ENCODE peak calls at places on chromosomes 2 and 18, in ten cellular contexts. One of them, this sample, is unnamed.

GRCh38 chr2:100945433-100945740 is 56.7 kb upstream of the RPL31 start:
- DNase-seq in IMR-90: no peak
- DNase-seq in psoas muscle: no peak
- DNase-seq in right lobe of liver: no peak
- DNase-seq in uterus: no peak
- DNase-seq in mucosa of descending colon: no peak
- DNase-seq in thoracic aorta: no peak
- DNase-seq in heart right ventricle: no peak
- DNase-seq in dorsolateral prefrontal cortex: no peak
- DNase-seq in GM23338: no peak
- DNase-seq in this sample: no peak

GRCh38 chr2:191041418-191042161 is 27.6 kb upstream of the STAT1 start:
- DNase-seq in IMR-90: no peak
- DNase-seq in psoas muscle: no peak
- DNase-seq in right lobe of liver: no peak
- DNase-seq in uterus: no peak
- DNase-seq in mucosa of descending colon: no peak
- DNase-seq in thoracic aorta: no peak
- DNase-seq in heart right ventricle: no peak
- DNase-seq in dorsolateral prefrontal cortex: no peak
- DNase-seq in GM23338: peak
- DNase-seq in this sample: no peak

GRCh38 chr2:151391436-151391835 is 18.3 kb upstream of the RIF1 start:
- DNase-seq in IMR-90: no peak
- DNase-seq in psoas muscle: no peak
- DNase-seq in right lobe of liver: no peak
- DNase-seq in uterus: no peak
- DNase-seq in mucosa of descending colon: no peak
- DNase-seq in thoracic aorta: no peak
- DNase-seq in heart right ventricle: no peak
- DNase-seq in dorsolateral prefrontal cortex: no peak
- DNase-seq in GM23338: no peak
- DNase-seq in this sample: no peak

GRCh38 chr2:58484201-58484600 is 243.1 kb upstream of the FANCL start:
- DNase-seq in IMR-90: peak
- DNase-seq in psoas muscle: no peak
- DNase-seq in right lobe of liver: no peak
- DNase-seq in uterus: no peak
- DNase-seq in mucosa of descending colon: no peak
- DNase-seq in thoracic aorta: no peak
- DNase-seq in heart right ventricle: no peak
- DNase-seq in dorsolateral prefrontal cortex: no peak
- DNase-seq in GM23338: no peak
- DNase-seq in this sample: no peak

GRCh38 chr18:48902023-48902855 is 48.5 kb downstream of the SMAD7 start:
- DNase-seq in IMR-90: peak
- DNase-seq in psoas muscle: peak
- DNase-seq in right lobe of liver: peak
- DNase-seq in uterus: peak
- DNase-seq in mucosa of descending colon: peak
- DNase-seq in thoracic aorta: peak
- DNase-seq in heart right ventricle: peak
- DNase-seq in dorsolateral prefrontal cortex: no peak
- DNase-seq in GM23338: no peak
- DNase-seq in this sample: no peak

GRCh38 chr2:241803387-241804325 is 5.3 kb upstream of the NEU4 start:
- DNase-seq in IMR-90: peak
- DNase-seq in psoas muscle: peak
- DNase-seq in right lobe of liver: peak
- DNase-seq in uterus: no peak
- DNase-seq in mucosa of descending colon: peak
- DNase-seq in thoracic aorta: no peak
- DNase-seq in heart right ventricle: peak
- DNase-seq in dorsolateral prefrontal cortex: peak
- DNase-seq in GM23338: peak
- DNase-seq in this sample: peak

GRCh38 chr2:27752551-27753237 is 18.8 kb upstream of the MRPL33 start:
- DNase-seq in IMR-90: no peak
- DNase-seq in psoas muscle: no peak
- DNase-seq in right lobe of liver: no peak
- DNase-seq in uterus: no peak
- DNase-seq in mucosa of descending colon: peak
- DNase-seq in thoracic aorta: no peak
- DNase-seq in heart right ventricle: no peak
- DNase-seq in dorsolateral prefrontal cortex: no peak
- DNase-seq in GM23338: peak
- DNase-seq in this sample: no peak

GRCh38 chr2:66528974-66529724 is 94.2 kb downstream of the MEIS1 start:
- DNase-seq in IMR-90: no peak
- DNase-seq in psoas muscle: no peak
- DNase-seq in right lobe of liver: peak
- DNase-seq in uterus: no peak
- DNase-seq in mucosa of descending colon: no peak
- DNase-seq in thoracic aorta: no peak
- DNase-seq in heart right ventricle: no peak
- DNase-seq in dorsolateral prefrontal cortex: no peak
- DNase-seq in GM23338: no peak
- DNase-seq in this sample: no peak

GRCh38 chr2:31693882-31694281 is 113.1 kb upstream of the SRD5A2 start:
- DNase-seq in IMR-90: no peak
- DNase-seq in psoas muscle: no peak
- DNase-seq in right lobe of liver: no peak
- DNase-seq in uterus: no peak
- DNase-seq in mucosa of descending colon: no peak
- DNase-seq in thoracic aorta: no peak
- DNase-seq in heart right ventricle: no peak
- DNase-seq in dorsolateral prefrontal cortex: no peak
- DNase-seq in GM23338: peak
- DNase-seq in this sample: no peak

GRCh38 chr2:216222650-216223352 is 113.7 kb downstream of the XRCC5 start:
- DNase-seq in IMR-90: peak
- DNase-seq in psoas muscle: no peak
- DNase-seq in right lobe of liver: no peak
- DNase-seq in uterus: no peak
- DNase-seq in mucosa of descending colon: no peak
- DNase-seq in thoracic aorta: no peak
- DNase-seq in heart right ventricle: no peak
- DNase-seq in dorsolateral prefrontal cortex: no peak
- DNase-seq in GM23338: peak
- DNase-seq in this sample: peak

GRCh38 chr18:46061387-46061786 is 10.7 kb downstream of the PSTPIP2 start:
- DNase-seq in IMR-90: no peak
- DNase-seq in psoas muscle: no peak
- DNase-seq in right lobe of liver: peak
- DNase-seq in uterus: no peak
- DNase-seq in mucosa of descending colon: no peak
- DNase-seq in thoracic aorta: no peak
- DNase-seq in heart right ventricle: no peak
- DNase-seq in dorsolateral prefrontal cortex: no peak
- DNase-seq in GM23338: no peak
- DNase-seq in this sample: no peak

GRCh38 chr2:173631123-173631450 is 276.4 kb downstream of the CDCA7 start:
- DNase-seq in IMR-90: peak
- DNase-seq in psoas muscle: no peak
- DNase-seq in right lobe of liver: no peak
- DNase-seq in uterus: peak
- DNase-seq in mucosa of descending colon: no peak
- DNase-seq in thoracic aorta: no peak
- DNase-seq in heart right ventricle: no peak
- DNase-seq in dorsolateral prefrontal cortex: no peak
- DNase-seq in GM23338: no peak
- DNase-seq in this sample: no peak

GRCh38 chr18:35974181-35974580 is 1.7 kb downstream of the RMP24 start:
- DNase-seq in IMR-90: no peak
- DNase-seq in psoas muscle: no peak
- DNase-seq in right lobe of liver: no peak
- DNase-seq in uterus: no peak
- DNase-seq in mucosa of descending colon: no peak
- DNase-seq in thoracic aorta: no peak
- DNase-seq in heart right ventricle: no peak
- DNase-seq in dorsolateral prefrontal cortex: no peak
- DNase-seq in GM23338: no peak
- DNase-seq in this sample: no peak

GRCh38 chr18:35972197-35973000 is at the start of gene RMP24:
- DNase-seq in IMR-90: peak
- DNase-seq in psoas muscle: peak
- DNase-seq in right lobe of liver: peak
- DNase-seq in uterus: peak
- DNase-seq in mucosa of descending colon: peak
- DNase-seq in thoracic aorta: peak
- DNase-seq in heart right ventricle: peak
- DNase-seq in dorsolateral prefrontal cortex: peak
- DNase-seq in GM23338: peak
- DNase-seq in this sample: peak

GRCh38 chr18:35971661-35972196 is 750 bp upstream of the RMP24 start:
- DNase-seq in IMR-90: no peak
- DNase-seq in psoas muscle: no peak
- DNase-seq in right lobe of liver: no peak
- DNase-seq in uterus: no peak
- DNase-seq in mucosa of descending colon: no peak
- DNase-seq in thoracic aorta: no peak
- DNase-seq in heart right ventricle: no peak
- DNase-seq in dorsolateral prefrontal cortex: no peak
- DNase-seq in GM23338: no peak
- DNase-seq in this sample: no peak

GRCh38 chr18:35969676-35970075 is 2.8 kb upstream of the RMP24 start:
- DNase-seq in IMR-90: no peak
- DNase-seq in psoas muscle: no peak
- DNase-seq in right lobe of liver: no peak
- DNase-seq in uterus: no peak
- DNase-seq in mucosa of descending colon: no peak
- DNase-seq in thoracic aorta: no peak
- DNase-seq in heart right ventricle: no peak
- DNase-seq in dorsolateral prefrontal cortex: no peak
- DNase-seq in GM23338: no peak
- DNase-seq in this sample: no peak

DNA sequence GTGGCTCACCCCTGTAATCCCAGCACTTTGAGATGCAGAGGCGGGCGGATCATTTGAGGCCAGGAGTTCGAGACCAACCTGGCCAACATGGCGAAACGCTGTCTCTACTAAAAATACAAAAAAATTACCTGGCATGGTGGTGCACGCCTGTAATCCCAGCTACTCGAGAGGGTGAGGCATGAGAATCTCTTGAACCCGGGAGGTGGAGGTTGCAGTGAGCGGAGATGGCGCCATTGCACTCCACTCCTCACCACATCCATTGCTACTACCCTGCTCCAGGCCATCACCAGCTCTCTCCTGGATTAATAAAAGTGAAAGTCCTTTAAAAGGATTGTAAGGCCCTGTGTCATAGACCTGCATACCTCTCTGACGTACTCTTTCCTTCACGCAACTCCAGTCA is 1.2 kb downstream of the RMP24 start:
- DNase-seq in IMR-90: no peak
- DNase-seq in psoas muscle: no peak
- DNase-seq in right lobe of liver: no peak
- DNase-seq in uterus: no peak
- DNase-seq in mucosa of descending colon: no peak
- DNase-seq in thoracic aorta: no peak
- DNase-seq in heart right ventricle: no peak
- DNase-seq in dorsolateral prefrontal cortex: no peak
- DNase-seq in GM23338: no peak
- DNase-seq in this sample: no peak
- H3K4me3 ChIP-seq in IMR-90: peak
- H3K4me3 ChIP-seq in psoas muscle: peak
- H3K4me3 ChIP-seq in right lobe of liver: peak
- H3K4me3 ChIP-seq in uterus: no peak
- H3K4me3 ChIP-seq in mucosa of descending colon: no peak
- H3K4me3 ChIP-seq in thoracic aorta: peak
- H3K4me3 ChIP-seq in heart right ventricle: no peak
- H3K4me3 ChIP-seq in dorsolateral prefrontal cortex: peak
- H3K4me3 ChIP-seq in GM23338: peak
- H3K4me3 ChIP-seq in this sample: peak

DNA sequence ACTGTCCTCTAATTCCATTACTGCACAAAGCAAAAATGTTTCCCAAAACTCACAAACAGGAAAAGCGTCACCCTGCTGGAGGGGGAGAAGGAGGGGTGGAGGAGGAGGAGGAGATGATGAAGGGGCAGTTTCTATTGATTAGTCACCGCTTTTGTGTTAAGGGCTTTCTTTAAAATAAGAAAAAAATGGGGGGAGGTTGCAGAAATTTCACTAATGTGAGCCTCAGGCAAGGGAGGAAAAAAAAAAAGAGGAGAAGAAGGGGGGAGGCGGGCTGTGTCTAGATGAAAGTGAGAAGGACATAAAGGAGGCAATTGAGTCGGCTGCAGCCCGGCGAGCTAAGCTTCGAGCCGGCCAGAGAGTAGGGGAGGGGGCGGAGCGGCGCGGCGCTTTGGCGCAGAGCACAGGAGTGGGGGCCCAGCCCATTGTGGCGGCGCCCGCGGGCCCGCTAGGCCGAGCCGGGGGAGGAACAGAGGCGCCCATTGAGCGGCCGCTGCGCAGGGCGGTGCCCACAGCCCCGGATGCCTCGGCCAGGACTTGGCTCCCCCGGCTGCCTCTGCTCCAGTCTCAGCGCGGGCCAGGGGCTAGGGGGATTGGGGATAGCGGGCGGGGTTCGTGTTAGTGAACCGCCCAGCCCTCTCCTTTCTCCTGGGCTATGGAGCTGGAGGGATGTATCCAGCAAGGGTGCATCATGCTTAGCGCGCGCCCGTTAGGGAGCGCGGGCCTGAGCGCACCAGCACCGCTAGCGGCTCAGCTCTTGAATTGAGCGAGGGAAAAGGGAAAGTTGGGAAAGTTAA is 7.9 kb downstream of the PAX3 start:
- DNase-seq in IMR-90: no peak
- DNase-seq in psoas muscle: peak
- DNase-seq in right lobe of liver: peak
- DNase-seq in uterus: no peak
- DNase-seq in mucosa of descending colon: no peak
- DNase-seq in thoracic aorta: no peak
- DNase-seq in heart right ventricle: no peak
- DNase-seq in dorsolateral prefrontal cortex: no peak
- DNase-seq in GM23338: peak
- DNase-seq in this sample: no peak
- TF ChIP-seq CTCF in IMR-90: no peak
- TF ChIP-seq CTCF in psoas muscle: no peak
- TF ChIP-seq CTCF in right lobe of liver: no peak
- TF ChIP-seq CTCF in uterus: no peak
- TF ChIP-seq CTCF in mucosa of descending colon: no peak
- TF ChIP-seq CTCF in thoracic aorta: no peak
- TF ChIP-seq CTCF in heart right ventricle: no peak
- TF ChIP-seq CTCF in dorsolateral prefrontal cortex: no peak
- TF ChIP-seq CTCF in GM23338: no peak
- TF ChIP-seq CTCF in this sample: no peak

GRCh38 chr2:8552264-8552913 is 129.5 kb upstream of the ID2 start:
- DNase-seq in IMR-90: no peak
- DNase-seq in psoas muscle: no peak
- DNase-seq in right lobe of liver: no peak
- DNase-seq in uterus: peak
- DNase-seq in mucosa of descending colon: no peak
- DNase-seq in thoracic aorta: no peak
- DNase-seq in heart right ventricle: no peak
- DNase-seq in dorsolateral prefrontal cortex: no peak
- DNase-seq in GM23338: no peak
- DNase-seq in this sample: peak
- H3K4me3 ChIP-seq in IMR-90: no peak
- H3K4me3 ChIP-seq in psoas muscle: no peak
- H3K4me3 ChIP-seq in right lobe of liver: no peak
- H3K4me3 ChIP-seq in uterus: no peak
- H3K4me3 ChIP-seq in mucosa of descending colon: no peak
- H3K4me3 ChIP-seq in thoracic aorta: no peak
- H3K4me3 ChIP-seq in heart right ventricle: no peak
- H3K4me3 ChIP-seq in dorsolateral prefrontal cortex: no peak
- H3K4me3 ChIP-seq in GM23338: no peak
- H3K4me3 ChIP-seq in this sample: peak

GRCh38 chr2:175187378-175187777 is 5.9 kb upstream of the ATP5MC3 start:
- DNase-seq in IMR-90: peak
- DNase-seq in psoas muscle: no peak
- DNase-seq in right lobe of liver: no peak
- DNase-seq in uterus: no peak
- DNase-seq in mucosa of descending colon: no peak
- DNase-seq in thoracic aorta: no peak
- DNase-seq in heart right ventricle: no peak
- DNase-seq in dorsolateral prefrontal cortex: no peak
- DNase-seq in GM23338: peak
- DNase-seq in this sample: peak
- TF ChIP-seq CTCF in IMR-90: peak
- TF ChIP-seq CTCF in psoas muscle: no peak
- TF ChIP-seq CTCF in right lobe of liver: peak
- TF ChIP-seq CTCF in uterus: peak
- TF ChIP-seq CTCF in mucosa of descending colon: no peak
- TF ChIP-seq CTCF in thoracic aorta: no peak
- TF ChIP-seq CTCF in heart right ventricle: peak
- TF ChIP-seq CTCF in dorsolateral prefrontal cortex: no peak
- TF ChIP-seq CTCF in GM23338: peak
- TF ChIP-seq CTCF in this sample: peak

This sample was measured in GM12865.